ENCODE peak calls at places on chromosomes 5 and 9, in four cellular contexts. K is small intestine, T is A549, P is endodermal cell. R is an unnamed sample.
A peak's percentile ranks its signal among the peaks of the same experiment; 100 is the strongest.

GRCh38 chr9:89597711-89598707 is 6.8 kb upstream of the GADD45G start:
- DNase-seq in T (peak; percentile 66), K (peak; percentile 77), P (peak; percentile 88), R (no peak)

GRCh38 chr5:110757118-110757729 is 18.4 kb downstream of the SLC25A46 start:
- DNase-seq in T (peak; percentile 55), P (no peak), K (peak; percentile 51), R (no peak)

GRCh38 chr5:109354761-109355160 is 55.0 kb downstream of the PJA2 start:
- DNase-seq in P (no peak), K (peak; percentile 13), T (no peak), R (no peak)

GRCh38 chr5:73067213-73067612 is 53.2 kb upstream of the TMEM171 start:
- DNase-seq in P (no peak), K (no peak), T (no peak), R (no peak)

GRCh38 chr5:68444833-68445232 is 229.3 kb downstream of the PIK3R1 start:
- DNase-seq in P (no peak), T (no peak), K (peak; percentile 23), R (no peak)

GRCh38 chr9:28956111-28956880 is 1383.0 kb upstream of the C9orf72 start:
- DNase-seq in T (peak; percentile 27), K (no peak), P (no peak), R (no peak)

GRCh38 chr5:59698774-59699173 is 194.8 kb downstream of the PDE4D start:
- DNase-seq in T (no peak), P (no peak), K (peak; percentile 18), R (no peak)

GRCh38 chr9:110446171-110446570 is 108.5 kb upstream of the TXNDC8 start:
- DNase-seq in K (no peak), T (no peak), P (no peak), R (no peak)

GRCh38 chr9:35028341-35028740 is 38.8 kb downstream of the DNAJB5 start:
- DNase-seq in T (no peak), K (no peak), P (no peak), R (no peak)

GRCh38 chr5:175202461-175203065 is 241.4 kb downstream of the DRD1 start:
- DNase-seq in K (peak; percentile 44), P (no peak), T (peak; percentile 58), R (peak; percentile 27)

GRCh38 chr5:74950836-74951515 is 84.8 kb upstream of the FAM169A start:
- DNase-seq in P (no peak), T (no peak), K (no peak), R (no peak)

GRCh38 chr5:67679184-67679855 is 482.7 kb upstream of the CD180 start:
- DNase-seq in P (no peak), K (no peak), T (no peak), R (no peak)

GRCh38 chr5:167967494-167968180 is 323.8 kb upstream of the WWC1 start:
- DNase-seq in T (no peak), K (no peak), P (no peak), R (no peak)

GRCh38 chr5:10645146-10645545 is 81.3 kb downstream of the ANKRD33B start:
- DNase-seq in P (no peak), T (no peak), K (no peak), R (no peak)

GRCh38 chr5:138603521-138603920 is 28.3 kb upstream of the HSPA9 start:
- DNase-seq in P (no peak), T (no peak), K (no peak), R (no peak)

GRCh38 chr5:134114886-134115805 is 665 bp downstream of the TCF7 start:
- DNase-seq in P (peak; percentile 94), K (peak; percentile 28), T (no peak), R (no peak)

GRCh38 chr9:100474950-100475276 is 2.0 kb downstream of the TMEFF1 start:
- DNase-seq in K (no peak), T (no peak), P (no peak), R (no peak)
- H3K27ac ChIP-seq in K (no peak overlapping the region), T (no peak overlapping the region), P (peak overlapping the region; percentile 92), R (no peak overlapping the region)

DNA sequence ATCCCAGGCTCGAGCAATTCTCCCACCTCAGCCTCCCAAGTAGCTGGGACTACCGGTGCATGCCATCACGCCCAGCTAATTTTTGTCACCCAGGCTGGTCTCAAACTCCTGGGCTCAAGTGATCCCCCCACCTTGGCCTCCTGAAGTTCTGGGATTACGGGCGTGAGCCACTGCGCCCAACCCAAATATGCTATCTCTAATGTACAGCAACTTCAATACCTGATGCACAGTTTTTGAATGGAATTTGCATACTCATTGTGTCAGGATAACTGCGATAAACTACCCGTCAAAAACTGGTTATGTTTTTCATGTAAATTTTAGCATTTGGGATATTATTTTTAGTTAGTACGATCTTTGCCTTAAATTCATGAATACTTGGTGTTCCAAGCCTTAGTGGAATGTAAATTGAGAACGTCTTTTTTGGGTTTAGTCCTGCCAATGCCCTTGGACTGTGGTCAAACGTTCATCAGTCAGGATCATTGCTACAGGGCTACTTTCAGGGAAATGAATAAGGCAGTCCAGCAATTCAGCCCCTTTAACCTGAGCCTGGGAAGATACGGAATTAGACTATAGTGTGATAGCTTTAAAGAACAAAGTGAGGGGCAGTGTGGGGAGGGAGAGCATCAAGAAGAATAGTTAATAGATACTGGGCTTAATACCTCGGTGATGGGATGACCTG is 4.5 kb downstream of the UGCG start:
- DNase-seq in K (no peak), T (no peak), P (no peak), R (no peak)
- H3K27ac ChIP-seq in K (peak overlapping the region; percentile 33), T (no peak overlapping the region), P (no peak overlapping the region), R (no peak overlapping the region)

GRCh38 chr9:21810881-21811280 is 8.4 kb downstream of the MTAP start:
- DNase-seq in P (no peak), K (no peak), T (no peak), R (no peak)

GRCh38 chr9:21811914-21812313 is 9.5 kb downstream of the MTAP start:
- DNase-seq in P (no peak), K (no peak), T (no peak), R (no peak)

GRCh38 chr9:21813575-21814473 is 11.4 kb downstream of the MTAP start:
- DNase-seq in T (peak; percentile 85), K (peak; percentile 89), P (peak; percentile 63), R (peak; percentile 53)

GRCh38 chr9:21812945-21813568 is 10.6 kb downstream of the MTAP start:
- DNase-seq in T (peak; percentile 77), K (peak; percentile 70), P (peak; percentile 89), R (no peak)

DNA sequence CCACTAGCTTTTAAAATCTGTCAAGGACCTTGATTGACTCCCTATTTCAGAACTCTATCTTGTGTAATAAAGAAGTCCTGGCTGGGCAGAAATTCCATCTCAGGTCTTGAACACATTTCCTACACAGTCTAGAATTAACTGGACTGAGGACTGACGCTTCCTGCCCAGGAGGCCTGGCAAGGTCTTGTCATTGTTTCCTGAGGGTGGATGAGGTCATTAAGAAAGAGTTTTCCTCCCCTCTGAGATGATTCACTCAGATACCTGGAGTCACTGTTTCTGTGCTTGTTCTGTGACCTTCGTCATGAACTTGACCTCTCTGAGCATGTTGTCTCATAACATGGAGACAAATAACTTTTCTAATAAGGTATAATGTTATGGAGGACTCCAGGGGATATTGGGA is 10.0 kb downstream of the MTAP start:
- DNase-seq in P (no peak), T (peak; percentile 70), K (no peak), R (peak; percentile 72)
- H3K27ac ChIP-seq in P (no peak overlapping the region), T (peak overlapping the region; percentile 56), K (no peak overlapping the region), R (peak overlapping the region; percentile 78)

GRCh38 chr5:54965806-54966205 is 19.6 kb downstream of the ESM1 start:
- DNase-seq in P (no peak), K (no peak), T (no peak), R (no peak)
- H3K27ac ChIP-seq in P (no peak overlapping the region), K (no peak overlapping the region), T (no peak overlapping the region), R (no peak overlapping the region)

GRCh38 chr9:105716146-105716545 is 21.8 kb downstream of the TMEM38B start:
- DNase-seq in T (no peak), K (no peak), P (no peak), R (no peak)
- H3K27ac ChIP-seq in T (no peak overlapping the region), K (no peak overlapping the region), P (no peak overlapping the region), R (no peak overlapping the region)

GRCh38 chr9:70442328-70442848 is 27.9 kb upstream of the KLF9 start:
- DNase-seq in P (no peak), T (no peak), K (no peak), R (peak; percentile 8)

GRCh38 chr9:70435948-70436347 is 21.5 kb upstream of the KLF9 start:
- DNase-seq in T (no peak), K (no peak), P (no peak), R (no peak)

GRCh38 chr9:70441622-70442021 is 27.2 kb upstream of the KLF9 start:
- DNase-seq in K (no peak), T (no peak), P (no peak), R (no peak)

GRCh38 chr9:70439991-70440706 is 25.7 kb upstream of the KLF9 start:
- DNase-seq in P (no peak), K (no peak), T (peak; percentile 39), R (no peak)

DNA sequence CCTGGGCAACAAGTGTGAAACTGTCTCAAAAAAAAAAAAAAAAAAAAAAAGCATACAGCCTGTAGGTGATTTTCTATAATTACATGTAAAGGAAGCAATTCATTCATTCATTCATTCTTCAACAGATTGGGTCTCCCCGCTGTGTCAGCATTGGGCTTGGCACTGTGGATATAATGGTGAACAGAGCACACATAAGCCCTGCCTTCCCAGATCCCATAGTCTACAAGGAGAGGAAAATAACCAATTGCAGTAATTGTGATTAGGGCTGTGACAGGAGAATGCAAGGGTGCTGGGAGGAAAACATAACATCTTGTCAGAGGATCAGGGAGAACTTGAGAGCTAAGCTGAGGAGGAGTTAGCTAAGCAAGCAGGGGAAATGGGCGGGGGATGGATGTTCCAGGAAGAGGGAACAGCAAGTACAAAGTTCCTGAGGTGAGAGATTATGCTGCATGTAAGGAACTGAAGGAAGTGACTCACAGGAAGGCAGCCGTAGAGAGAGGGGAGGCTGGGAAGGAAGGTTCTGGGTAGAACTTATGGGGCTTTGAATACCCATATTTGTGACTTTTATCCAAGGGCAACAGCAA is 24.0 kb upstream of the KLF9 start:
- DNase-seq in P (no peak), K (peak; percentile 97), T (peak; percentile 77), R (peak; percentile 5)
- H3K27ac ChIP-seq in P (no peak overlapping the region), K (peak overlapping the region; percentile 82), T (peak overlapping the region; percentile 72), R (peak overlapping the region; percentile 60)

DNA sequence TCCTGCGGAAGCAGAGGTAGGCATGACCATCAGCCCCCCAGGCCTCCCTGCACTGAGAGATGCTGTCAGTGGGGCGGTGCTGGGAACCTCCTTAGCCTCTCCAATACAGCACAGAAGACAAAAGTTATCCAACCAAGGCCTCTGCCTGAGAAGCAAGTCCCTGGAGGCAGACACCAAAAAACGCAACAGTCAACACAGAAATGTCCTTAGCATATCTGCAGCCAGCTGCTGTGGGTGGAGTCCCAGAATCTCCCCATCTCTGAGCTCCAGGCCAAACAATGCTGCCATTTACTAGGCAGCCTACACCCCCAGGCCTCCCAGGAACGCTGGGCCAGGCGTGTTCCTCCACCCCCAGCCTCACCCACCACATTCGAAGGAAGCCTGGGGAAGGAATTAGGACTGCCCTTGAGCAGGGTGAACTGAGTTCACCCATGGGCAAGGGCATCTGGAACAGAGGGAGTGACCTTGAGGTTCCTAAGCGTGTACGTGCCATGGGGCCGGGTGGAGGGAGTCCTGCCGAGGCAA is 43.7 kb downstream of the STK10 start:
- DNase-seq in K (peak; percentile 27), T (no peak), P (peak; percentile 55), R (no peak)
- H3K27ac ChIP-seq in K (no peak overlapping the region), T (no peak overlapping the region), P (peak overlapping the region; percentile 72), R (no peak overlapping the region)

GRCh38 chr5:32687167-32687831 is 23.8 kb upstream of the NPR3 start:
- DNase-seq in T (no peak), P (no peak), K (no peak), R (no peak)

GRCh38 chr5:32690153-32690552 is 21.0 kb upstream of the NPR3 start:
- DNase-seq in P (peak; percentile 60), T (no peak), K (no peak), R (no peak)

GRCh38 chr5:32692066-32692746 is 18.9 kb upstream of the NPR3 start:
- DNase-seq in K (no peak), P (no peak), T (no peak), R (no peak)
- H3K27ac ChIP-seq in K (no peak overlapping the region), P (no peak overlapping the region), T (no peak overlapping the region), R (no peak overlapping the region)

GRCh38 chr5:88952344-88952743 is 69.4 kb upstream of the MEF2C start:
- DNase-seq in T (no peak), K (peak; percentile 3), P (no peak), R (no peak)
- H3K27ac ChIP-seq in T (no peak overlapping the region), K (no peak overlapping the region), P (no peak overlapping the region), R (no peak overlapping the region)

R was measured in epithelial cell of prostate.